ENCODE peak calls at places on chromosome 6, in seven cellular contexts. P is K562, O is right lobe of liver, C is transverse colon, G is sigmoid colon, N is body of pancreas, X is heart left ventricle. Y is an unnamed sample.

GRCh38 chr6:36571122-36572043 is 22.8 kb upstream of the SRSF3 start:
- DNase-seq in C (no peak), P (no peak), N (no peak), G (no peak), O (no peak), X (no peak), Y (no peak)

GRCh38 chr6:28585335-28585734 is 59.7 kb downstream of the GPX5 start:
- DNase-seq in G (no peak), X (no peak), N (no peak), O (no peak), C (no peak), P (peak), Y (peak)

GRCh38 chr6:170268216-170269129 is 22.4 kb downstream of the DLL1 start:
- DNase-seq in G (no peak), C (no peak), O (peak), N (peak), P (no peak), X (peak), Y (no peak)

GRCh38 chr6:41639556-41640371 is 1.5 kb downstream of the MDFI start:
- DNase-seq in N (no peak), P (no peak), X (peak), G (no peak), C (no peak), O (peak), Y (no peak)

GRCh38 chr6:130981409-130981808 is 81.6 kb downstream of the EPB41L2 start:
- DNase-seq in N (no peak), P (no peak), X (no peak), G (no peak), O (no peak), C (no peak), Y (no peak)

GRCh38 chr6:38182426-38182825 is 362.9 kb downstream of the ZFAND3 start:
- DNase-seq in O (no peak), X (no peak), C (no peak), G (no peak), P (no peak), N (no peak), Y (no peak)

GRCh38 chr6:56483929-56484328 is 158.8 kb downstream of the DST start:
- DNase-seq in G (no peak), X (no peak), C (no peak), N (no peak), P (no peak), O (no peak), Y (no peak)

GRCh38 chr6:156564128-156564806 is 212.9 kb upstream of the ARID1B start:
- DNase-seq in G (peak), N (peak), O (peak), X (peak), C (peak), P (peak), Y (peak)

GRCh38 chr6:36545767-36546663 is 1.3 kb downstream of the STK38 start:
- DNase-seq in G (no peak), X (no peak), N (no peak), P (peak), C (peak), O (no peak), Y (peak)

GRCh38 chr6:41167173-41167963 is 4.5 kb upstream of the TREM2 start:
- DNase-seq in G (no peak), P (no peak), O (no peak), X (no peak), C (no peak), N (no peak), Y (peak)

GRCh38 chr6:147564556-147564955 is 56.1 kb downstream of the SAMD5 start:
- DNase-seq in N (no peak), P (no peak), C (no peak), X (no peak), O (no peak), G (no peak), Y (no peak)

GRCh38 chr6:137851669-137852068 is 15.4 kb upstream of the TNFAIP3 start:
- DNase-seq in N (no peak), O (no peak), C (no peak), X (no peak), G (no peak), P (no peak), Y (no peak)

GRCh38 chr6:116246089-116246488 is 7.8 kb downstream of the TSPYL4 start:
- DNase-seq in G (no peak), C (no peak), X (no peak), N (no peak), P (no peak), O (no peak), Y (no peak)

GRCh38 chr6:136723780-136724179 is 68.5 kb downstream of the MAP3K5 start:
- DNase-seq in G (no peak), N (peak), X (no peak), O (no peak), P (no peak), C (no peak), Y (peak)

GRCh38 chr6:165961236-165961751 is 206.4 kb downstream of the TBXT start:
- DNase-seq in P (no peak), G (no peak), X (no peak), N (no peak), C (no peak), O (no peak), Y (no peak)

GRCh38 chr6:24858154-24858801 is 59.6 kb upstream of the ARMH2 start:
- DNase-seq in P (no peak), G (no peak), O (no peak), X (no peak), C (peak), N (no peak), Y (peak)

GRCh38 chr6:80769101-80769500 is 662.6 kb downstream of the BCKDHB start:
- DNase-seq in X (no peak), O (no peak), C (no peak), N (no peak), G (no peak), P (no peak), Y (no peak)

GRCh38 chr6:15996030-15996429 is 132.9 kb upstream of the MYLIP start:
- DNase-seq in O (no peak), P (peak), N (no peak), C (no peak), G (no peak), X (no peak), Y (peak)

GRCh38 chr6:21305827-21306469 is 287.6 kb upstream of the SOX4 start:
- DNase-seq in N (no peak), X (no peak), G (no peak), O (no peak), P (no peak), C (no peak), Y (peak)

GRCh38 chr6:85360794-85361642 is 88.9 kb upstream of the NT5E start:
- DNase-seq in C (peak), G (no peak), O (no peak), X (no peak), P (no peak), N (no peak), Y (peak)

GRCh38 chr6:143007626-143008025 is 53.1 kb upstream of the AIG1 start:
- DNase-seq in G (no peak), X (no peak), C (no peak), P (no peak), O (no peak), N (no peak), Y (no peak)

GRCh38 chr6:116492331-116493067 is 18.9 kb upstream of the CALHM5 start:
- DNase-seq in X (no peak), C (no peak), P (peak), O (no peak), G (no peak), N (no peak), Y (peak)

GRCh38 chr6:115729036-115729435 is 331.7 kb downstream of the FRK start:
- DNase-seq in G (no peak), N (no peak), P (no peak), X (no peak), C (no peak), O (no peak), Y (no peak)

GRCh38 chr6:158647501-158647900 is 2.4 kb upstream of the SYTL3 start:
- DNase-seq in O (no peak), X (no peak), P (no peak), C (no peak), N (no peak), G (no peak), Y (no peak)

GRCh38 chr6:11381801-11382513 is 149.5 kb upstream of the NEDD9 start:
- DNase-seq in O (no peak), X (no peak), C (peak), N (no peak), P (no peak), G (no peak), Y (peak)

GRCh38 chr6:44525761-44526351 is 138.3 kb downstream of the CDC5L start:
- DNase-seq in C (no peak), O (no peak), N (no peak), G (no peak), X (no peak), P (no peak), Y (no peak)

GRCh38 chr6:53793318-53793975 is 1.4 kb upstream of the LRRC1 start:
- DNase-seq in P (no peak), O (no peak), N (peak), X (peak), C (peak), G (peak), Y (peak)

GRCh38 chr6:148620579-148621298 is 126.1 kb upstream of the UST start:
- DNase-seq in O (no peak), N (no peak), G (no peak), C (no peak), X (no peak), P (no peak), Y (no peak)

GRCh38 chr6:100447900-100448700 is 16.6 kb downstream of the SIM1 start:
- DNase-seq in N (no peak), P (no peak), X (no peak), C (no peak), O (no peak), G (no peak), Y (no peak)

GRCh38 chr6:100449239-100449691 is 15.5 kb downstream of the SIM1 start:
- DNase-seq in X (no peak), G (no peak), N (no peak), C (no peak), P (no peak), O (no peak), Y (no peak)

GRCh38 chr6:100445512-100445911 is 19.2 kb downstream of the SIM1 start:
- DNase-seq in O (no peak), N (no peak), X (no peak), G (no peak), P (no peak), C (no peak), Y (no peak)

GRCh38 chr6:100446922-100447899 is 17.5 kb downstream of the SIM1 start:
- DNase-seq in X (no peak), O (no peak), P (no peak), N (no peak), G (no peak), C (no peak), Y (no peak)

GRCh38 chr6:100446115-100446921 is 18.4 kb downstream of the SIM1 start:
- DNase-seq in O (no peak), X (no peak), P (no peak), G (no peak), N (peak), C (no peak), Y (no peak)
- H3K4me3 ChIP-seq in O (no peak), X (no peak), P (no peak), G (no peak), N (no peak), C (no peak), Y (no peak)

DNA sequence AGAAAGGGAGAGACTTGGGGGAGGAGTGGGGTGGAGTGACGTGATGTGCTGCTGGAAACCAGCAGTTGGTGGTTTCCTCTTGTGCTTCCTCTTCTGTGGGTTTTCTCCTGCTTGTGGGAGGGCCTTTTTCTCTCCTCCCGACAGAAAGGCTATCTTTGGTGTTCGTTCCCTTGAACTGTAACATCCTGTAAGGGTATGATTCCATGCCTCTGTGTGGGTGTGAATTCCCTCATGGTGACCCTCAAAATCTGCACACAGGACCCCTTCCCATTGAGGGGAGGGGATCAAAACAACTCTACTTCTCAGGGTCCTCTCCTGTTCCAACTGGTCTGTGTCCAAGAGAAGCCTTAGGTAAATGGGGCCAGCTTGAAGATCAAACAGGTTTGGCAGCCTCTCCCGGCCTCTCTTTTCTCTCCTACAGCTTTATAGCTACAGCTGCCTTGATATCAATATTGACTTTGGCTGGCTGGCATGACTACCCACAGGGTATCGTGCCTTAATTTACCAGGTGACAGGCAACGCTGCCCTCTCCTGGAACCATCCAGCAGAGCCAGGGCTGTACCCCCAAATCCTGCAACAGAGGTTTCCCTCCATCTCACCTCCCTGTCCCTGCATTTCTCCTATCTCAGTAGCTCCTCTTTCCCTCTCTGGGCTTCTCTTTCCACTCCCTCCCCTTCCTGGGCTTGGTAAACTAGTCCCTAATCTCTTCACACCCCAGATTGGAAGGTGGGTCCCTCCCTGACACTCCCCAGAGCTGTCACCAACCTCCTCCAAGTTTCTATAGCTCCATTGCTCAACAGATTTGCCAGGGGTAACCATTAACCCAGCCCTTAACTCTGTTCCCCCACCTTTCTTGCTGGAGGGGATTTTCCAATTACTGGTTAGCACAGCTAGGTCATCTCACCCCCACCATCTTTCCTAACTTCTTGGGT is 1.5 kb upstream of the MSH5 start:
- DNase-seq in C (peak), P (peak), X (peak), G (no peak), N (peak), O (peak), Y (peak)
- TF ChIP-seq POLR2A in C (peak), P (peak), X (no peak), G (no peak), N (peak), O (no peak), Y (peak)

DNA sequence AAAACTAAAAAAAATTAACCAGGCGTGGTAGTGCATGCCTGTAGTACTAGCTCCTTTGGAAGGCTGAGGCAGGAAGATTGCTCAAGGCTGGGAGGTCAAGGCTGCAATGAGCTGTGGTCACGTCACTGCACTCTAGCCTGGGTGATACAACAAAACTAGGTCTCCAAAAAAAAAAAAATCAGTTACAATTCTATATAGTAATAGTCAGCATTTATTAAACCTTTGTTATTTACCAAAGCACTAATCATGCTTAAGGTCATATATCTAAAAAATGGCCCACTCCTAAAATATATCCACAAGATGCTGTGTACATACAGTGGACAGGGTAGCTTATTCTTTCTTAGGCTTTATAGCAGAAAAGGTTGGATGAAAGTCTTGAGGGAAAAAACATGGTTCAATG is 152.4 kb downstream of the TFAP2A start:
- DNase-seq in X (no peak), N (no peak), P (no peak), C (no peak), O (no peak), G (no peak), Y (peak)
- TF ChIP-seq CTCF in X (no peak), N (no peak), P (no peak), C (no peak), O (no peak), G (no peak), Y (no peak)

DNA sequence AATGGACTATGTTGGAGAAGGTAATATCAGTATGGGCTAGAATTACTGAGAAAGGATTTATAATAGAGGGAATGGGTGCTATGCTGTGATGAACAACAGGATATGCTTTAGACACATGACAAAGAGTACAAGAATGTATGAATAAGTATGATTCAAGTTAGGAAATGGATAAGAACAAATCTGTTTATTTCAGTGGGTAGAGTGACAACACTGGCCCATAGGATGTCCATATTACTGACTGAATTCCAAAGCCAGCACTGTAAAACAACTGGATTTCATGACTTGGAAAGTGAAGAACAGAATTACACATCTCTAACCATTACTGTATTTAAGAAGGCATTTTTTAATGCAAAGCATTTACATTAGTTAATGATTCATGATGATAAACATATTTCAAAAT is 35.9 kb downstream of the EPM2A start:
- DNase-seq in P (no peak), X (no peak), O (no peak), C (no peak), N (no peak), G (no peak), Y (no peak)
- H3K4me3 ChIP-seq in P (no peak), X (no peak), O (no peak), C (no peak), N (no peak), G (no peak), Y (no peak)

GRCh38 chr6:33213166-33213988 is 5.1 kb downstream of the RING1 start:
- DNase-seq in X (no peak), N (peak), G (no peak), P (peak), C (no peak), O (no peak), Y (peak)
- TF ChIP-seq POLR2A in X (no peak), N (peak), G (no peak), P (peak), C (peak), O (peak), Y (no peak)